ENCODE peak calls at places on chromosome 7, in eight cellular contexts. G is GM10248, U is A549, Z is BE2C, L is neural progenitor cell, C is MM.1S, A is heart right ventricle, Y is body of pancreas. N is an unnamed sample.
A peak's percentile ranks its signal among the peaks of the same experiment; 100 is the strongest.

GRCh38 chr7:129264534-129264933 is 39.7 kb downstream of the AHCYL2 start:
- DNase-seq in G (no peak), U (no peak), Z (no peak), L (no peak), C (no peak), A (no peak), Y (no peak), N (no peak)

GRCh38 chr7:77696643-77697534 is 630 bp downstream of the RSBN1L start:
- DNase-seq in G (peak; percentile 37), U (peak; percentile 34), Z (peak; percentile 65), L (peak; percentile 88), C (peak; percentile 51), A (peak; percentile 58), Y (peak; percentile 57), N (peak; percentile 94)

GRCh38 chr7:1368682-1369571 is 90.3 kb downstream of the MICALL2 start:
- DNase-seq in G (peak; percentile 62), U (peak; percentile 83), Z (peak; percentile 72), L (peak; percentile 96), C (no peak), A (no peak), Y (no peak), N (peak; percentile 75)

GRCh38 chr7:159130199-159130775 is 14.4 kb downstream of the VIPR2 start:
- DNase-seq in G (no peak), U (no peak), Z (no peak), L (no peak), C (no peak), A (no peak), Y (no peak), N (no peak)

GRCh38 chr7:33130184-33130583 is 820 bp downstream of the BBS9 start:
- DNase-seq in G (no peak), U (peak; percentile 12), Z (no peak), L (peak; percentile 29), C (no peak), A (no peak), Y (no peak), N (no peak)

GRCh38 chr7:86846494-86847190 is 202.9 kb downstream of the GRM3 start:
- DNase-seq in G (no peak), U (no peak), Z (no peak), L (no peak), C (no peak), A (no peak), Y (peak; percentile 89), N (no peak)

GRCh38 chr7:157928171-157928794 is 591.5 kb downstream of the DNAJB6 start:
- DNase-seq in G (no peak), U (no peak), Z (no peak), L (no peak), C (no peak), A (no peak), Y (no peak), N (peak; percentile 44)

GRCh38 chr7:55024776-55025175 is 6.0 kb downstream of the EGFR start:
- DNase-seq in G (no peak), U (no peak), Z (no peak), L (no peak), C (no peak), A (no peak), Y (no peak), N (no peak)

GRCh38 chr7:155189600-155189989 is 108.1 kb upstream of the INSIG1 start:
- DNase-seq in G (no peak), U (no peak), Z (no peak), L (no peak), C (no peak), A (no peak), Y (no peak), N (no peak)

GRCh38 chr7:95710711-95711110 is 61.6 kb upstream of the DYNC1I1 start:
- DNase-seq in G (no peak), U (no peak), Z (no peak), L (no peak), C (no peak), A (no peak), Y (no peak), N (no peak)

GRCh38 chr7:116384936-116385635 is 114.5 kb upstream of the CAV2 start:
- DNase-seq in G (no peak), U (no peak), Z (no peak), L (no peak), C (no peak), A (no peak), Y (no peak), N (no peak)

GRCh38 chr7:13778967-13779366 is 210.5 kb downstream of the ETV1 start:
- DNase-seq in G (no peak), U (no peak), Z (no peak), L (no peak), C (no peak), A (no peak), Y (no peak), N (no peak)

GRCh38 chr7:66905689-66906088 is 15.3 kb upstream of the TMEM248 start:
- DNase-seq in G (no peak), U (no peak), Z (no peak), L (no peak), C (no peak), A (no peak), Y (no peak), N (peak; percentile 52)
- TF ChIP-seq CTCF in G (no peak), U (no peak), Z (peak; percentile 23), L (peak; percentile 19), C (peak; percentile 19), A (no peak), Y (no peak), N (peak; percentile 26)

DNA sequence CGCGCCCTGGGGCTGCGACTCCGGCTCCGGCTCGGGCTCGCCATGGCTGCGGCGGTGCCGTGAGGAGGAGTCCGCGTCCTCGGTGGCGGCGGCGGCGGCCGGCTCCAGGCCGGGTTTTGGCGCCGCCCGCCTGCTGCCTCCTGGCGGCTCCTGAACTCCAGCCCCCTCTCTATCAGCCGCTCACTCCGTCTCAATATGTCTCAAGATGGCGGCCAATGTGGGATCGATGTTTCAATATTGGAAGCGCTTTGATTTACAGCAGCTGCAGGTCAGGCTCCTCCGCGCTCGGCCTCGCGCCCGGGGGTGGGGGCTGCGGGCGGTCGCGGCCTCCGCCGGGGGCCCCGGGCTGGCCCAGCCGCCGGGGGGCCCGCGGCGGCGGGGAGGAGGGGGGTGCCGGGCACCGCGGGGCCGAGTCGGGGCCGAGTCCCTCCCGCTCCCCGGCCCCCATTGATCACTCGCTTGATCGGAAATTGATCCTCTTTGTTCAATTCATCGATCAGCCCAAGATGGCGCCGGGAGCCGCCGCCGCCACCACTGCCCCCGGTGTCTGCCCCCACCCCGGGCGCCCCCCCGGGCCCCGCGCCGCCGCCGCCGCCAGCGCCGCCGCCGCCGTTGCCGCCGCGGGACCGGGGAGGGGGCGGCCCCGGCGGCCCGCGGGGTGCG is 1.5 kb upstream of the CUX1 start:
- DNase-seq in G (peak; percentile 86), U (peak; percentile 72), Z (peak; percentile 86), L (peak; percentile 95), C (peak; percentile 82), A (peak; percentile 76), Y (peak; percentile 83), N (no peak)
- TF ChIP-seq CTCF in G (peak; percentile 32), U (peak; percentile 52), Z (no peak), L (no peak), C (no peak), A (peak; percentile 39), Y (peak; percentile 25), N (no peak)

GRCh38 chr7:74027124-74027682 is 770 bp upstream of the ELN start:
- DNase-seq in G (no peak), U (no peak), Z (no peak), L (no peak), C (no peak), A (no peak), Y (no peak), N (no peak)
- TF ChIP-seq CTCF in G (no peak), U (no peak), Z (no peak), L (no peak), C (no peak), A (no peak), Y (no peak), N (peak; percentile 58)

GRCh38 chr7:39153647-39154046 is 175.9 kb downstream of the POU6F2 start:
- DNase-seq in G (no peak), U (no peak), Z (no peak), L (peak; percentile 11), C (no peak), A (no peak), Y (no peak), N (no peak)
- TF ChIP-seq CTCF in G (no peak), U (no peak), Z (peak; percentile 22), L (no peak), C (no peak), A (no peak), Y (no peak), N (no peak)

GRCh38 chr7:91247497-91247896 is 16.7 kb upstream of the FZD1 start:
- DNase-seq in G (no peak), U (no peak), Z (no peak), L (no peak), C (no peak), A (no peak), Y (no peak), N (no peak)
- TF ChIP-seq CTCF in G (no peak), U (no peak), Z (no peak), L (no peak), C (no peak), A (no peak), Y (no peak), N (no peak)

DNA sequence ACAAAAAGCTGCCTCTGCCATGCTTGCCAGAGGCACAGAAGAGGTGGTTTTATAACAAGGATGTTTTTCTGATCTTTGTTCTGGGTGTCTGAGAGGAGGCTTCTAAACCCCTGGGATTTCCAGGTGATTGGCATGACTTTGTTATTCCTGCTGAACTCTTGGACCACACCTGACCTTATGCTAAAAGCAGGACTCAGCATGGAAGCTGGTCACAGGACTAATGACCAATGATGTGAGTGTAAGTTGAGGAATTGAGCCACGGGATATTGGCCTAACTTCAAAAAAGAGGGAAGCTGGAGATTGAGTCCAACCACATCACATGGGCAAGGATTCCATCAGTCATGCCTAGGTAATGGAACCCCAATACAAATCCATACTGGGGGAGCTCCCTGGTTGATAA is 437.9 kb downstream of the POM121L12 start:
- DNase-seq in G (no peak), U (no peak), Z (no peak), L (no peak), C (no peak), A (no peak), Y (no peak), N (no peak)
- TF ChIP-seq CTCF in G (no peak), U (no peak), Z (no peak), L (no peak), C (no peak), A (no peak), Y (no peak), N (no peak)

GRCh38 chr7:132713893-132714292 is 137.6 kb upstream of the PLXNA4 start:
- DNase-seq in G (no peak), U (no peak), Z (no peak), L (no peak), C (no peak), A (no peak), Y (no peak), N (no peak)

GRCh38 chr7:132708501-132708900 is 132.2 kb upstream of the PLXNA4 start:
- DNase-seq in G (no peak), U (no peak), Z (no peak), L (no peak), C (no peak), A (no peak), Y (no peak), N (no peak)

GRCh38 chr7:132705146-132705545 is 128.9 kb upstream of the PLXNA4 start:
- DNase-seq in G (no peak), U (no peak), Z (no peak), L (no peak), C (no peak), A (no peak), Y (no peak), N (no peak)

GRCh38 chr7:132709971-132710567 is 133.8 kb upstream of the PLXNA4 start:
- DNase-seq in G (no peak), U (no peak), Z (peak; percentile 52), L (peak; percentile 28), C (no peak), A (no peak), Y (peak; percentile 43), N (no peak)
- TF ChIP-seq CTCF in G (peak; percentile 16), U (peak; percentile 57), Z (peak; percentile 68), L (peak; percentile 66), C (peak; percentile 25), A (peak; percentile 62), Y (peak; percentile 58), N (peak; percentile 82)

N was measured in chondrocyte.